ENCODE peak calls at places on chromosomes 1 and 21, in nine cellular contexts. One of them, this sample, is unnamed.

GRCh38 chr1:94790246-94790645 is 29.9 kb upstream of the SLC44A3 start:
- DNase-seq in HepG2: no peak
- DNase-seq in ascending aorta: no peak
- DNase-seq in heart left ventricle: no peak
- DNase-seq in activated CD4-positive, alpha-beta memory T cell treated with anti-CD3 and anti-CD28 coated beads, Interleukin-2, amount 10 ng/mL, durations not matched to agents 7 days and 5 days: no peak
- DNase-seq in stimulated activated CD8-positive, alpha-beta memory T cell treated with anti-CD3 and anti-CD28 coated beads, Interleukin-7, amount 100 ng/mL, for 24 hours: no peak
- DNase-seq in activated T-cell treated with anti-CD3 and anti-CD28 coated beads, Interleukin-2, amount 50 U/mL, for 72 hours: no peak
- DNase-seq in NCI-H1105: no peak
- DNase-seq in right lobe of liver: no peak
- DNase-seq in this sample: no peak

GRCh38 chr1:156126043-156126700 is 11.7 kb downstream of the LMNA start:
- DNase-seq in right lobe of liver: no peak
- DNase-seq in heart left ventricle: peak
- DNase-seq in ascending aorta: peak
- DNase-seq in HepG2: peak
- DNase-seq in stimulated activated CD8-positive, alpha-beta memory T cell treated with anti-CD3 and anti-CD28 coated beads, Interleukin-7, amount 100 ng/mL, for 24 hours: no peak
- DNase-seq in activated CD4-positive, alpha-beta memory T cell treated with anti-CD3 and anti-CD28 coated beads, Interleukin-2, amount 10 ng/mL, durations not matched to agents 7 days and 5 days: peak
- DNase-seq in activated T-cell treated with anti-CD3 and anti-CD28 coated beads, Interleukin-2, amount 50 U/mL, for 72 hours: peak
- DNase-seq in NCI-H1105: no peak
- DNase-seq in this sample: peak

GRCh38 chr1:36567601-36568341 is 85.1 kb upstream of the CSF3R start:
- DNase-seq in HepG2: no peak
- DNase-seq in stimulated activated CD8-positive, alpha-beta memory T cell treated with anti-CD3 and anti-CD28 coated beads, Interleukin-7, amount 100 ng/mL, for 24 hours: no peak
- DNase-seq in activated T-cell treated with anti-CD3 and anti-CD28 coated beads, Interleukin-2, amount 50 U/mL, for 72 hours: no peak
- DNase-seq in activated CD4-positive, alpha-beta memory T cell treated with anti-CD3 and anti-CD28 coated beads, Interleukin-2, amount 10 ng/mL, durations not matched to agents 7 days and 5 days: no peak
- DNase-seq in heart left ventricle: no peak
- DNase-seq in NCI-H1105: no peak
- DNase-seq in ascending aorta: peak
- DNase-seq in right lobe of liver: peak
- DNase-seq in this sample: no peak

GRCh38 chr21:31351438-31351837 is 7.4 kb upstream of the TIAM1 start:
- DNase-seq in stimulated activated CD8-positive, alpha-beta memory T cell treated with anti-CD3 and anti-CD28 coated beads, Interleukin-7, amount 100 ng/mL, for 24 hours: no peak
- DNase-seq in activated CD4-positive, alpha-beta memory T cell treated with anti-CD3 and anti-CD28 coated beads, Interleukin-2, amount 10 ng/mL, durations not matched to agents 7 days and 5 days: no peak
- DNase-seq in ascending aorta: no peak
- DNase-seq in NCI-H1105: no peak
- DNase-seq in activated T-cell treated with anti-CD3 and anti-CD28 coated beads, Interleukin-2, amount 50 U/mL, for 72 hours: no peak
- DNase-seq in heart left ventricle: no peak
- DNase-seq in right lobe of liver: no peak
- DNase-seq in HepG2: no peak
- DNase-seq in this sample: no peak

GRCh38 chr1:9878421-9878820 is 31.6 kb downstream of the CTNNBIP1 start:
- DNase-seq in ascending aorta: no peak
- DNase-seq in stimulated activated CD8-positive, alpha-beta memory T cell treated with anti-CD3 and anti-CD28 coated beads, Interleukin-7, amount 100 ng/mL, for 24 hours: no peak
- DNase-seq in activated CD4-positive, alpha-beta memory T cell treated with anti-CD3 and anti-CD28 coated beads, Interleukin-2, amount 10 ng/mL, durations not matched to agents 7 days and 5 days: no peak
- DNase-seq in activated T-cell treated with anti-CD3 and anti-CD28 coated beads, Interleukin-2, amount 50 U/mL, for 72 hours: no peak
- DNase-seq in NCI-H1105: no peak
- DNase-seq in HepG2: no peak
- DNase-seq in heart left ventricle: peak
- DNase-seq in right lobe of liver: no peak
- DNase-seq in this sample: peak

GRCh38 chr1:184160942-184161698 is 109.6 kb downstream of the TSEN15 start:
- DNase-seq in ascending aorta: no peak
- DNase-seq in heart left ventricle: no peak
- DNase-seq in activated CD4-positive, alpha-beta memory T cell treated with anti-CD3 and anti-CD28 coated beads, Interleukin-2, amount 10 ng/mL, durations not matched to agents 7 days and 5 days: peak
- DNase-seq in NCI-H1105: no peak
- DNase-seq in HepG2: no peak
- DNase-seq in right lobe of liver: no peak
- DNase-seq in stimulated activated CD8-positive, alpha-beta memory T cell treated with anti-CD3 and anti-CD28 coated beads, Interleukin-7, amount 100 ng/mL, for 24 hours: no peak
- DNase-seq in activated T-cell treated with anti-CD3 and anti-CD28 coated beads, Interleukin-2, amount 50 U/mL, for 72 hours: peak
- DNase-seq in this sample: no peak

GRCh38 chr1:181135815-181136737 is 47.6 kb downstream of the IER5 start:
- DNase-seq in HepG2: no peak
- DNase-seq in NCI-H1105: no peak
- DNase-seq in stimulated activated CD8-positive, alpha-beta memory T cell treated with anti-CD3 and anti-CD28 coated beads, Interleukin-7, amount 100 ng/mL, for 24 hours: no peak
- DNase-seq in ascending aorta: no peak
- DNase-seq in activated CD4-positive, alpha-beta memory T cell treated with anti-CD3 and anti-CD28 coated beads, Interleukin-2, amount 10 ng/mL, durations not matched to agents 7 days and 5 days: no peak
- DNase-seq in activated T-cell treated with anti-CD3 and anti-CD28 coated beads, Interleukin-2, amount 50 U/mL, for 72 hours: no peak
- DNase-seq in right lobe of liver: no peak
- DNase-seq in heart left ventricle: no peak
- DNase-seq in this sample: no peak

GRCh38 chr1:180501865-180502360 is 464 bp downstream of the ACBD6 start:
- DNase-seq in stimulated activated CD8-positive, alpha-beta memory T cell treated with anti-CD3 and anti-CD28 coated beads, Interleukin-7, amount 100 ng/mL, for 24 hours: peak
- DNase-seq in NCI-H1105: peak
- DNase-seq in heart left ventricle: no peak
- DNase-seq in right lobe of liver: no peak
- DNase-seq in HepG2: no peak
- DNase-seq in ascending aorta: peak
- DNase-seq in activated T-cell treated with anti-CD3 and anti-CD28 coated beads, Interleukin-2, amount 50 U/mL, for 72 hours: peak
- DNase-seq in activated CD4-positive, alpha-beta memory T cell treated with anti-CD3 and anti-CD28 coated beads, Interleukin-2, amount 10 ng/mL, durations not matched to agents 7 days and 5 days: no peak
- DNase-seq in this sample: no peak

GRCh38 chr1:932178-932520 is 8.4 kb downstream of the SAMD11 start:
- DNase-seq in right lobe of liver: no peak
- DNase-seq in NCI-H1105: no peak
- DNase-seq in heart left ventricle: no peak
- DNase-seq in stimulated activated CD8-positive, alpha-beta memory T cell treated with anti-CD3 and anti-CD28 coated beads, Interleukin-7, amount 100 ng/mL, for 24 hours: no peak
- DNase-seq in HepG2: no peak
- DNase-seq in ascending aorta: no peak
- DNase-seq in activated T-cell treated with anti-CD3 and anti-CD28 coated beads, Interleukin-2, amount 50 U/mL, for 72 hours: no peak
- DNase-seq in activated CD4-positive, alpha-beta memory T cell treated with anti-CD3 and anti-CD28 coated beads, Interleukin-2, amount 10 ng/mL, durations not matched to agents 7 days and 5 days: no peak
- DNase-seq in this sample: no peak

GRCh38 chr1:217506878-217507277 is 124.0 kb downstream of the GPATCH2 start:
- DNase-seq in NCI-H1105: no peak
- DNase-seq in activated CD4-positive, alpha-beta memory T cell treated with anti-CD3 and anti-CD28 coated beads, Interleukin-2, amount 10 ng/mL, durations not matched to agents 7 days and 5 days: no peak
- DNase-seq in right lobe of liver: no peak
- DNase-seq in stimulated activated CD8-positive, alpha-beta memory T cell treated with anti-CD3 and anti-CD28 coated beads, Interleukin-7, amount 100 ng/mL, for 24 hours: no peak
- DNase-seq in heart left ventricle: no peak
- DNase-seq in activated T-cell treated with anti-CD3 and anti-CD28 coated beads, Interleukin-2, amount 50 U/mL, for 72 hours: no peak
- DNase-seq in ascending aorta: no peak
- DNase-seq in HepG2: no peak
- DNase-seq in this sample: no peak

This sample was measured in pancreas.